ENCODE peak calls at places on chromosomes 16 and 17, in four cellular contexts. U is ovary, T is cardiac muscle cell, R is neural progenitor cell. J is an unnamed sample.

GRCh38 chr17:81004336-81005015 is 12.8 kb downstream of the CHMP6 start:
- DNase-seq in U (no peak), T (no peak), R (peak; percentile 39), J (no peak)

GRCh38 chr16:8398548-8398947 is 191.8 kb downstream of the TMEM114 start:
- DNase-seq in U (no peak), T (no peak), R (no peak), J (no peak)

GRCh38 chr16:21076186-21076883 is 74.3 kb downstream of the DNAH3 start:
- DNase-seq in U (no peak), T (no peak), R (no peak), J (no peak)

GRCh38 chr16:28259091-28259780 is 33.1 kb upstream of the SBK1 start:
- DNase-seq in U (no peak), T (no peak), R (no peak), J (no peak)

GRCh38 chr17:75370288-75370687 is 35.2 kb downstream of the GRB2 start:
- DNase-seq in U (no peak), T (no peak), R (no peak), J (peak; percentile 27)

GRCh38 chr16:53876811-53877210 is 172.9 kb downstream of the FTO start:
- DNase-seq in U (no peak), T (no peak), R (no peak), J (no peak)

GRCh38 chr17:63925615-63926014 is 6.5 kb downstream of the CD79B start:
- DNase-seq in U (no peak), T (no peak), R (no peak), J (no peak)

GRCh38 chr17:82859431-82860403 is 19.9 kb upstream of the ZNF750 start:
- DNase-seq in U (no peak), T (peak; percentile 60), R (peak; percentile 46), J (no peak)

GRCh38 chr16:12804395-12804794 is 708 bp upstream of the CPPED1 start:
- DNase-seq in U (no peak), T (no peak), R (no peak), J (no peak)

GRCh38 chr16:24544640-24545039 is 5.3 kb downstream of the RBBP6 start:
- DNase-seq in U (no peak), T (no peak), R (no peak), J (no peak)

GRCh38 chr17:8905256-8905778 is 37.8 kb upstream of the PIK3R6 start:
- DNase-seq in U (no peak), T (no peak), R (no peak), J (no peak)

GRCh38 chr16:30136971-30137601 is 14.1 kb upstream of the MAPK3 start:
- DNase-seq in U (no peak), T (no peak), R (no peak), J (no peak)

GRCh38 chr17:80169107-80169506 is 723 bp upstream of the CARD14 start:
- DNase-seq in U (no peak), T (no peak), R (no peak), J (no peak)

GRCh38 chr17:77343031-77343866 is 202.5 kb downstream of the SEC14L1 start:
- DNase-seq in U (peak; percentile 2), T (no peak), R (no peak), J (no peak)

GRCh38 chr17:74417178-74418045 is 14.5 kb upstream of the GPRC5C start:
- DNase-seq in U (no peak), T (no peak), R (no peak), J (no peak)

GRCh38 chr17:42421479-42422332 is 1.4 kb downstream of the CAVIN1 start:
- DNase-seq in U (peak; percentile 67), T (peak; percentile 36), R (peak; percentile 59), J (peak; percentile 63)

GRCh38 chr16:25501530-25502255 is 190.1 kb upstream of the HS3ST4 start:
- DNase-seq in U (no peak), T (peak; percentile 44), R (peak; percentile 10), J (no peak)

GRCh38 chr16:5479925-5480324 is 382.3 kb upstream of the EEF2KMT start:
- DNase-seq in U (no peak), T (no peak), R (no peak), J (no peak)

GRCh38 chr16:5480796-5481195 is 383.2 kb upstream of the EEF2KMT start:
- DNase-seq in U (no peak), T (no peak), R (no peak), J (no peak)
- TF ChIP-seq CTCF in U (no peak), T (no peak), R (no peak), J (no peak)

GRCh38 chr17:15966879-15967248 is 21.9 kb downstream of the ADORA2B start:
- DNase-seq in U (no peak), T (peak; percentile 10), R (peak; percentile 53), J (no peak)

GRCh38 chr17:15965510-15965909 is 20.6 kb downstream of the ADORA2B start:
- DNase-seq in U (no peak), T (no peak), R (peak; percentile 40), J (no peak)

GRCh38 chr17:15967706-15968399 is 22.9 kb downstream of the ADORA2B start:
- DNase-seq in U (no peak), T (no peak), R (no peak), J (no peak)

GRCh38 chr17:15966183-15966878 is 21.4 kb downstream of the ADORA2B start:
- DNase-seq in U (no peak), T (peak; percentile 82), R (peak; percentile 89), J (no peak)

GRCh38 chr17:15963670-15964110 is 18.8 kb downstream of the ADORA2B start:
- DNase-seq in U (no peak), T (no peak), R (no peak), J (no peak)
- H3K4me1 ChIP-seq in U (no peaks in the 10 kb centered on the region), T (peaks cover 24% of the 10 kb centered on the region), R (peaks cover 23% of the 10 kb centered on the region), J (peaks cover 3% of the 10 kb centered on the region)

DNA sequence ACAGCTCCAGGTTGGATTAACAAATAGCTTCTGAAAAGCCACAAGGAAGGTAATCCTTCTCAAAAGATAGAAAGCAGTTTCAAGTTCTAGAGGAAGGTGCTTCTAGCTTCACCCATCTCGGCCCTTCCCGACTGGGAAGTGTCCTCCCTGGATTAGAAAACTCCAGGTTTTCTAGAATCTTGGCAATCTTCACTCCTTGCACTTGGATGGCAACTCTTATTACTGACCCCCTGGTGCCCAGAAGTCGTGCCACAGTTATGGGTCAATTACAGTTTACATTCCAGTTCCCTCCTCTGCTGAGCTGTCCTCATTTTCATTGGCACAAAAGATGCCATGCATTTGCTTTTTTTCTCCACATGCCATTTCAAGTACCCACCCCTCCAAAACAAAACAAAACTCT is 65.6 kb downstream of the SMG6 start:
- DNase-seq in U (no peak), T (no peak), R (no peak), J (no peak)
- H3K27ac ChIP-seq in U (peak overlapping the region; percentile 79), T (peak overlapping the region; percentile 92), R (no peak overlapping the region), J (peak overlapping the region; percentile 82)

DNA sequence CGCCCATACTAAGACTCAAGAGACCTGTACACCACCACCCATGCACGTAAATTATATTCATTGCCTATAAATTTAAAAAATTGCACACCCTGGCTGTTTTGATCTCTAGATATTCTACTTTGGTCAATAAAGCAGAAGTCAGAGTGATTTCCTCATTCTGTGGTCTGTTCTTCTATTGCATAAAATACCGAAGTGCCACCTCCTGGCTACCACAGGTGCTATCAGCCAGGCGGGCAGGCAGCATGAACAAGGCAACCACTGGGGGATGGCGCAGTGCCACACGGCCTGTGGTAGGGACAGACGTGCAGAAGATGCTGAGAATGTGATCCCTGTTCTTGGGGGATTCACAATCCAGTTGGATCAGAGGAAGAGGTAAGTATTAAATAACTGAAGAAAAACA is 122.3 kb downstream of the CDK5R1 start:
- DNase-seq in U (no peak), T (no peak), R (no peak), J (peak; percentile 34)
- TF ChIP-seq CTCF in U (no peak), T (no peak), R (peak; percentile 6), J (peak; percentile 52)

GRCh38 chr16:85819245-85819644 is 19.8 kb downstream of the COX4I1 start:
- DNase-seq in U (peak; percentile 23), T (peak; percentile 91), R (peak; percentile 91), J (peak; percentile 81)

GRCh38 chr16:85812031-85812807 is 12.7 kb downstream of the COX4I1 start:
- DNase-seq in U (no peak), T (no peak), R (no peak), J (no peak)

GRCh38 chr16:85812811-85813700 is 13.6 kb downstream of the COX4I1 start:
- DNase-seq in U (no peak), T (no peak), R (no peak), J (no peak)

GRCh38 chr16:85819711-85820110 is 20.2 kb downstream of the COX4I1 start:
- DNase-seq in U (no peak), T (no peak), R (no peak), J (no peak)

GRCh38 chr16:85816159-85816558 is 16.7 kb downstream of the COX4I1 start:
- DNase-seq in U (no peak), T (no peak), R (no peak), J (no peak)
- H3K4me1 ChIP-seq in U (no peaks in the 10 kb centered on the region), T (no peaks in the 10 kb centered on the region), R (peaks cover 4% of the 10 kb centered on the region), J (peaks cover 2% of the 10 kb centered on the region)

GRCh38 chr17:59097876-59098275 is 8.8 kb downstream of the TRIM37 start:
- DNase-seq in U (no peak), T (no peak), R (no peak), J (no peak)

GRCh38 chr17:59093145-59093701 is 13.5 kb downstream of the TRIM37 start:
- DNase-seq in U (no peak), T (no peak), R (no peak), J (no peak)

GRCh38 chr17:59094921-59095530 is 11.7 kb downstream of the TRIM37 start:
- DNase-seq in U (no peak), T (no peak), R (no peak), J (no peak)

GRCh38 chr17:59093702-59094231 is 12.9 kb downstream of the TRIM37 start:
- DNase-seq in U (peak; percentile 24), T (no peak), R (no peak), J (peak; percentile 47)
- H3K27ac ChIP-seq in U (no peak overlapping the region), T (peak overlapping the region; percentile 72), R (no peak overlapping the region), J (peak overlapping the region; percentile 51)

J was measured in heart right ventricle.